ENCODE peak calls at places on chromosomes 1 and 21, in nine cellular contexts. H is neural progenitor cell; G is stimulated activated naive CD4-positive, alpha-beta T cell treated with Interleukin-2 at 50 U/mL for 16 hours; W is adipocyte; Z is activated naive CD4-positive, alpha-beta T cell treated with anti-CD3 and anti-CD28 coated beads, Interleukin-2, amount 50 U/mL, for 72 hours; B is tibial artery; S is AG08396; C is colonic mucosa; T is RWPE1. A is an unnamed sample.

GRCh38 chr1:229024528-229025119 is 246.3 kb upstream of the RAB4A start:
- DNase-seq in H (no peak), G (no peak), W (peak), Z (no peak), B (no peak), S (peak), C (peak), T (peak), A (peak)

GRCh38 chr1:29354511-29355098 is 118.3 kb downstream of the PTPRU start:
- DNase-seq in H (no peak), G (no peak), W (no peak), Z (no peak), B (no peak), S (no peak), C (no peak), T (no peak), A (no peak)

GRCh38 chr1:168643152-168643551 is 66.7 kb downstream of the XCL1 start:
- DNase-seq in H (no peak), G (no peak), W (no peak), Z (no peak), B (no peak), S (peak), C (no peak), T (no peak), A (peak)

GRCh38 chr21:16837319-16837718 is 675.5 kb upstream of the CXADR start:
- DNase-seq in H (no peak), G (no peak), W (peak), Z (no peak), B (no peak), S (no peak), C (no peak), T (no peak), A (no peak)

GRCh38 chr1:112540395-112540794 is 31.6 kb downstream of the WNT2B start:
- DNase-seq in H (no peak), G (no peak), W (peak), Z (no peak), B (no peak), S (no peak), C (no peak), T (no peak), A (no peak)

GRCh38 chr1:210800301-210800700 is 333.6 kb downstream of the KCNH1 start:
- DNase-seq in H (no peak), G (no peak), W (no peak), Z (no peak), B (no peak), S (no peak), C (no peak), T (no peak), A (no peak)

GRCh38 chr1:16063226-16063829 is 10.1 kb downstream of the FAM131C start:
- DNase-seq in H (no peak), G (no peak), W (no peak), Z (no peak), B (no peak), S (no peak), C (no peak), T (no peak), A (peak)

GRCh38 chr1:219665089-219665488 is 52.2 kb upstream of the ZC3H11B start:
- DNase-seq in H (no peak), G (no peak), W (no peak), Z (no peak), B (no peak), S (no peak), C (no peak), T (no peak), A (no peak)

GRCh38 chr1:225454067-225454618 is 26.3 kb upstream of the LBR start:
- DNase-seq in H (no peak), G (no peak), W (no peak), Z (peak), B (peak), S (no peak), C (no peak), T (peak), A (no peak)

GRCh38 chr1:63074321-63074720 is 248.0 kb upstream of the FOXD3 start:
- DNase-seq in H (no peak), G (no peak), W (no peak), Z (no peak), B (no peak), S (no peak), C (no peak), T (no peak), A (no peak)

GRCh38 chr21:44089001-44089911 is 17.9 kb upstream of the PWP2 start:
- DNase-seq in H (no peak), G (peak), W (no peak), Z (peak), B (peak), S (no peak), C (peak), T (no peak), A (peak)

GRCh38 chr1:63545780-63546179 is 22.5 kb downstream of the EFCAB7 start:
- DNase-seq in H (no peak), G (no peak), W (peak), Z (no peak), B (no peak), S (no peak), C (no peak), T (peak), A (peak)

GRCh38 chr1:88407248-88407647 is 276.8 kb upstream of the PKN2 start:
- DNase-seq in H (no peak), G (no peak), W (no peak), Z (no peak), B (no peak), S (no peak), C (no peak), T (no peak), A (no peak)

GRCh38 chr1:214862421-214862820 is 220.1 kb upstream of the KCNK2 start:
- DNase-seq in H (no peak), G (no peak), W (peak), Z (no peak), B (no peak), S (no peak), C (no peak), T (no peak), A (peak)

GRCh38 chr1:203122159-203122558 is 5.4 kb upstream of the ADORA1 start:
- DNase-seq in H (no peak), G (no peak), W (no peak), Z (peak), B (no peak), S (no peak), C (no peak), T (no peak), A (peak)

GRCh38 chr21:46151261-46151988 is 4.0 kb downstream of the FTCD start:
- DNase-seq in H (no peak), G (no peak), W (no peak), Z (no peak), B (peak), S (no peak), C (no peak), T (no peak), A (peak)

GRCh38 chr1:93732514-93732913 is 50.9 kb upstream of the BCAR3 start:
- DNase-seq in H (peak), G (no peak), W (no peak), Z (no peak), B (no peak), S (no peak), C (no peak), T (no peak), A (no peak)

GRCh38 chr1:19033516-19033840 is 77.0 kb upstream of the IFFO2 start:
- DNase-seq in H (no peak), G (no peak), W (no peak), Z (peak), B (no peak), S (no peak), C (no peak), T (peak), A (no peak)

GRCh38 chr1:154951901-154952657 is 3.8 kb downstream of the PBXIP1 start:
- DNase-seq in H (no peak), G (peak), W (no peak), Z (peak), B (no peak), S (no peak), C (no peak), T (no peak), A (peak)

GRCh38 chr1:5939268-5940060 is 52.8 kb downstream of the NPHP4 start:
- DNase-seq in H (no peak), G (no peak), W (no peak), Z (no peak), B (peak), S (no peak), C (no peak), T (peak), A (peak)

GRCh38 chr1:193104496-193104905 is 713 bp downstream of the GLRX2 start:
- DNase-seq in H (peak), G (peak), W (peak), Z (no peak), B (peak), S (peak), C (peak), T (peak), A (peak)

GRCh38 chr1:53131590-53131938 is 10.9 kb downstream of the SLC1A7 start:
- DNase-seq in H (no peak), G (no peak), W (no peak), Z (peak), B (peak), S (no peak), C (no peak), T (no peak), A (no peak)

GRCh38 chr1:211525101-211525676 is 33.2 kb upstream of the RD3 start:
- DNase-seq in H (no peak), G (no peak), W (no peak), Z (no peak), B (no peak), S (no peak), C (no peak), T (no peak), A (no peak)

GRCh38 chr1:33381979-33382378 is 48.9 kb downstream of the PHC2 start:
- DNase-seq in H (no peak), G (no peak), W (no peak), Z (no peak), B (no peak), S (no peak), C (no peak), T (no peak), A (no peak)

GRCh38 chr1:162697140-162697895 is 65.1 kb downstream of the DDR2 start:
- DNase-seq in H (no peak), G (no peak), W (peak), Z (no peak), B (no peak), S (no peak), C (no peak), T (no peak), A (no peak)

GRCh38 chr1:20404466-20404865 is 81.5 kb downstream of the CAMK2N1 start:
- DNase-seq in H (peak), G (no peak), W (no peak), Z (peak), B (no peak), S (no peak), C (no peak), T (no peak), A (no peak)

GRCh38 chr1:88935522-88936222 is 44.3 kb upstream of the GTF2B start:
- DNase-seq in H (peak), G (no peak), W (peak), Z (no peak), B (no peak), S (peak), C (no peak), T (peak), A (peak)

GRCh38 chr1:63316540-63316939 is 5.8 kb upstream of the FOXD3 start:
- DNase-seq in H (no peak), G (no peak), W (no peak), Z (no peak), B (no peak), S (no peak), C (no peak), T (no peak), A (no peak)

GRCh38 chr1:181514298-181515290 is 31.3 kb downstream of the CACNA1E start:
- DNase-seq in H (no peak), G (no peak), W (no peak), Z (no peak), B (no peak), S (no peak), C (no peak), T (no peak), A (no peak)

GRCh38 chr1:27891196-27891889 is 19.0 kb downstream of the THEMIS2 start:
- DNase-seq in H (no peak), G (peak), W (no peak), Z (no peak), B (no peak), S (no peak), C (no peak), T (no peak), A (no peak)

GRCh38 chr1:8858888-8859706 is 19.4 kb downstream of the ENO1 start:
- DNase-seq in H (peak), G (peak), W (peak), Z (no peak), B (no peak), S (peak), C (peak), T (no peak), A (peak)

GRCh38 chr1:30690115-30690645 is 33.2 kb downstream of the MATN1 start:
- DNase-seq in H (peak), G (no peak), W (no peak), Z (no peak), B (peak), S (no peak), C (no peak), T (peak), A (peak)

GRCh38 chr1:28144203-28145135 is 32.0 kb downstream of the PTAFR start:
- DNase-seq in H (no peak), G (no peak), W (peak), Z (no peak), B (no peak), S (peak), C (no peak), T (peak), A (peak)

GRCh38 chr1:172489847-172490246 is 43.1 kb upstream of the SUCO start:
- DNase-seq in H (no peak), G (no peak), W (peak), Z (no peak), B (no peak), S (no peak), C (no peak), T (no peak), A (no peak)

GRCh38 chr1:7538033-7538432 is 233.1 kb upstream of the VAMP3 start:
- DNase-seq in H (no peak), G (no peak), W (no peak), Z (no peak), B (no peak), S (peak), C (no peak), T (no peak), A (peak)

GRCh38 chr1:75130312-75130677 is 3.9 kb upstream of the LHX8 start:
- DNase-seq in H (peak), G (no peak), W (peak), Z (no peak), B (no peak), S (no peak), C (no peak), T (no peak), A (peak)

GRCh38 chr1:110524311-110525249 is 5.6 kb upstream of the KCNA10 start:
- DNase-seq in H (peak), G (peak), W (peak), Z (no peak), B (no peak), S (peak), C (peak), T (peak), A (no peak)